ENCODE peak calls at places on chromosomes 12 and 14, in four cellular contexts. One of them, this sample, is unnamed.

GRCh38 chr14:105470812-105471771 is 3.5 kb upstream of the CRIP2 start:
- DNase-seq in psoas muscle: no peak
- DNase-seq in H9: peak; percentile 71
- DNase-seq in activated B cell treated with CpG ODN at 0.5 μM for 24 hours: no peak
- DNase-seq in this sample: no peak

GRCh38 chr12:117151195-117152031 is 38.9 kb downstream of the FBXO21 start:
- DNase-seq in H9: peak; percentile 92
- DNase-seq in activated B cell treated with CpG ODN at 0.5 μM for 24 hours: no peak
- DNase-seq in psoas muscle: peak; percentile 79
- DNase-seq in this sample: peak; percentile 55

GRCh38 chr12:30794020-30794419 is 39.3 kb upstream of the CAPRIN2 start:
- DNase-seq in H9: no peak
- DNase-seq in psoas muscle: no peak
- DNase-seq in activated B cell treated with CpG ODN at 0.5 μM for 24 hours: no peak
- DNase-seq in this sample: no peak

GRCh38 chr12:124457287-124458219 is 109.9 kb downstream of the NCOR2 start:
- DNase-seq in activated B cell treated with CpG ODN at 0.5 μM for 24 hours: peak; percentile 60
- DNase-seq in psoas muscle: peak; percentile 92
- DNase-seq in H9: no peak
- DNase-seq in this sample: no peak

GRCh38 chr12:115609356-115609755 is 668.1 kb downstream of the MED13L start:
- DNase-seq in psoas muscle: no peak
- DNase-seq in H9: no peak
- DNase-seq in activated B cell treated with CpG ODN at 0.5 μM for 24 hours: no peak
- DNase-seq in this sample: no peak

GRCh38 chr12:124786065-124786964 is 77.3 kb downstream of the SCARB1 start:
- DNase-seq in activated B cell treated with CpG ODN at 0.5 μM for 24 hours: no peak
- DNase-seq in psoas muscle: peak; percentile 81
- DNase-seq in H9: peak; percentile 90
- DNase-seq in this sample: peak; percentile 69

GRCh38 chr12:14948672-14949071 is 10.3 kb upstream of the ERP27 start:
- DNase-seq in activated B cell treated with CpG ODN at 0.5 μM for 24 hours: no peak
- DNase-seq in H9: no peak
- DNase-seq in psoas muscle: no peak
- DNase-seq in this sample: no peak

GRCh38 chr12:132103542-132104308 is 40.4 kb downstream of the DDX51 start:
- DNase-seq in psoas muscle: no peak
- DNase-seq in activated B cell treated with CpG ODN at 0.5 μM for 24 hours: no peak
- DNase-seq in H9: no peak
- DNase-seq in this sample: no peak

GRCh38 chr14:51401272-51401671 is 161.2 kb downstream of the TMX1 start:
- DNase-seq in activated B cell treated with CpG ODN at 0.5 μM for 24 hours: no peak
- DNase-seq in psoas muscle: no peak
- DNase-seq in H9: no peak
- DNase-seq in this sample: no peak

GRCh38 chr14:68820536-68820935 is 27.7 kb upstream of the ZFP36L1 start:
- DNase-seq in H9: no peak
- DNase-seq in activated B cell treated with CpG ODN at 0.5 μM for 24 hours: no peak
- DNase-seq in psoas muscle: no peak
- DNase-seq in this sample: no peak

GRCh38 chr14:29235991-29236390 is 469.4 kb downstream of the FOXG1 start:
- DNase-seq in psoas muscle: no peak
- DNase-seq in H9: no peak
- DNase-seq in activated B cell treated with CpG ODN at 0.5 μM for 24 hours: no peak
- DNase-seq in this sample: no peak

GRCh38 chr12:6697584-6698351 is 2.8 kb downstream of the PIANP start:
- DNase-seq in activated B cell treated with CpG ODN at 0.5 μM for 24 hours: no peak
- DNase-seq in psoas muscle: no peak
- DNase-seq in H9: peak; percentile 84
- DNase-seq in this sample: no peak

GRCh38 chr12:121577443-121578180 is 3.2 kb downstream of the KDM2B start:
- DNase-seq in psoas muscle: no peak
- DNase-seq in activated B cell treated with CpG ODN at 0.5 μM for 24 hours: no peak
- DNase-seq in H9: peak; percentile 67
- DNase-seq in this sample: no peak

GRCh38 chr12:56983386-56983785 is 23.0 kb downstream of the ZBTB39 start:
- DNase-seq in H9: no peak
- DNase-seq in activated B cell treated with CpG ODN at 0.5 μM for 24 hours: no peak
- DNase-seq in psoas muscle: no peak
- DNase-seq in this sample: no peak

GRCh38 chr14:96117997-96118790 is 79.0 kb downstream of the C14orf132 start:
- DNase-seq in H9: no peak
- DNase-seq in activated B cell treated with CpG ODN at 0.5 μM for 24 hours: no peak
- DNase-seq in psoas muscle: no peak
- DNase-seq in this sample: no peak

GRCh38 chr12:510071-510825 is 50.5 kb downstream of the B4GALNT3 start:
- DNase-seq in psoas muscle: no peak
- DNase-seq in activated B cell treated with CpG ODN at 0.5 μM for 24 hours: no peak
- DNase-seq in H9: peak; percentile 69
- DNase-seq in this sample: no peak

GRCh38 chr12:120640840-120641833 is 711 bp downstream of the CABP1 start:
- DNase-seq in activated B cell treated with CpG ODN at 0.5 μM for 24 hours: peak; percentile 52
- DNase-seq in psoas muscle: peak; percentile 74
- DNase-seq in H9: peak; percentile 92
- DNase-seq in this sample: peak; percentile 65

GRCh38 chr12:119725523-119725922 is 57.6 kb downstream of the PRKAB1 start:
- DNase-seq in H9: no peak
- DNase-seq in psoas muscle: no peak
- DNase-seq in activated B cell treated with CpG ODN at 0.5 μM for 24 hours: no peak
- DNase-seq in this sample: no peak

GRCh38 chr12:46445551-46446235 is 73.1 kb upstream of the SLC38A2 start:
- DNase-seq in psoas muscle: no peak
- DNase-seq in H9: no peak
- DNase-seq in activated B cell treated with CpG ODN at 0.5 μM for 24 hours: no peak
- DNase-seq in this sample: no peak

GRCh38 chr12:118061876-118062791 is 1.2 kb upstream of the WSB2 start:
- DNase-seq in psoas muscle: peak; percentile 53
- DNase-seq in H9: peak; percentile 80
- DNase-seq in activated B cell treated with CpG ODN at 0.5 μM for 24 hours: peak; percentile 20
- DNase-seq in this sample: no peak

GRCh38 chr12:18323159-18323558 is 61.8 kb downstream of the PIK3C2G start:
- DNase-seq in H9: no peak
- DNase-seq in psoas muscle: no peak
- DNase-seq in activated B cell treated with CpG ODN at 0.5 μM for 24 hours: no peak
- DNase-seq in this sample: no peak

GRCh38 chr14:67221248-67221981 is 19.8 kb upstream of the PALS1 start:
- DNase-seq in psoas muscle: no peak
- DNase-seq in activated B cell treated with CpG ODN at 0.5 μM for 24 hours: no peak
- DNase-seq in H9: no peak
- DNase-seq in this sample: no peak

GRCh38 chr12:49079796-49080195 is 10.0 kb upstream of the RHEBL1 start:
- DNase-seq in psoas muscle: no peak
- DNase-seq in H9: no peak
- DNase-seq in activated B cell treated with CpG ODN at 0.5 μM for 24 hours: no peak
- DNase-seq in this sample: no peak

GRCh38 chr14:61577506-61577931 is 117.8 kb upstream of the HIF1A start:
- DNase-seq in psoas muscle: no peak
- DNase-seq in H9: no peak
- DNase-seq in activated B cell treated with CpG ODN at 0.5 μM for 24 hours: no peak
- DNase-seq in this sample: no peak

GRCh38 chr14:21902561-21903199 is 229.1 kb upstream of the OR4E1 start:
- DNase-seq in activated B cell treated with CpG ODN at 0.5 μM for 24 hours: no peak
- DNase-seq in psoas muscle: no peak
- DNase-seq in H9: peak; percentile 38
- DNase-seq in this sample: no peak
- TF ChIP-seq CTCF in activated B cell treated with CpG ODN at 0.5 μM for 24 hours: no peak
- TF ChIP-seq CTCF in psoas muscle: no peak
- TF ChIP-seq CTCF in H9: peak; percentile 65
- TF ChIP-seq CTCF in this sample: peak; percentile 45

GRCh38 chr12:109347579-109347978 is at the start of gene MYO1H:
- DNase-seq in activated B cell treated with CpG ODN at 0.5 μM for 24 hours: no peak
- DNase-seq in psoas muscle: no peak
- DNase-seq in H9: no peak
- DNase-seq in this sample: no peak

GRCh38 chr12:109345428-109345827 is 2.3 kb upstream of the MYO1H start:
- DNase-seq in H9: no peak
- DNase-seq in activated B cell treated with CpG ODN at 0.5 μM for 24 hours: no peak
- DNase-seq in psoas muscle: no peak
- DNase-seq in this sample: no peak

DNA sequence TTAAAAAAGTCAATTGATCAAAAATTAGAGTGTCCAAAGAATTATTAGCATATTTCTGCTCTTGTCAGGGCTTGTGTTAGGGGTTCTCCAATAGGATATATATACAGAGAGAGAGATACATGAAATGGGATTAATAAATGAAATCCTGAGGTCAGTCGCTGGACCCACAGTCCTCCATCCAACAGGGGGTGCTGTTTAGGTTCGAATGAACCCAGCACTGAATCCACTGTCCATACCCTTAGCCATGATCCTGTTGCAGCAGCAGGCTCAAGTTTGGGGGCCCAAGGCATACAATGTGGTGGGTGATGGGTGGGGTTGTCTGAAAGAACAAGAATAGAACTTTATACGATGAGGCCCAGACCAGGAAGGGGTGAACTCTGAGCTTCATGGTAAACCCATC is 780 bp upstream of the MYO1H start:
- DNase-seq in psoas muscle: no peak
- DNase-seq in activated B cell treated with CpG ODN at 0.5 μM for 24 hours: no peak
- DNase-seq in H9: no peak
- DNase-seq in this sample: no peak
- TF ChIP-seq CTCF in psoas muscle: no peak
- TF ChIP-seq CTCF in activated B cell treated with CpG ODN at 0.5 μM for 24 hours: no peak
- TF ChIP-seq CTCF in H9: peak; percentile 59
- TF ChIP-seq CTCF in this sample: peak; percentile 13

GRCh38 chr12:20463920-20464524 is 95.7 kb downstream of the PDE3A start:
- DNase-seq in activated B cell treated with CpG ODN at 0.5 μM for 24 hours: no peak
- DNase-seq in H9: no peak
- DNase-seq in psoas muscle: no peak
- DNase-seq in this sample: no peak
- TF ChIP-seq CTCF in activated B cell treated with CpG ODN at 0.5 μM for 24 hours: no peak
- TF ChIP-seq CTCF in H9: peak; percentile 80
- TF ChIP-seq CTCF in psoas muscle: peak; percentile 54
- TF ChIP-seq CTCF in this sample: peak; percentile 91

GRCh38 chr12:113002155-113002554 is 23.8 kb downstream of the OAS2 start:
- DNase-seq in H9: peak; percentile 20
- DNase-seq in psoas muscle: no peak
- DNase-seq in activated B cell treated with CpG ODN at 0.5 μM for 24 hours: no peak
- DNase-seq in this sample: no peak
- TF ChIP-seq CTCF in H9: no peak
- TF ChIP-seq CTCF in psoas muscle: no peak
- TF ChIP-seq CTCF in activated B cell treated with CpG ODN at 0.5 μM for 24 hours: no peak
- TF ChIP-seq CTCF in this sample: peak; percentile 19

GRCh38 chr14:54192610-54193009 is 204.2 kb upstream of the CDKN3 start:
- DNase-seq in activated B cell treated with CpG ODN at 0.5 μM for 24 hours: no peak
- DNase-seq in psoas muscle: no peak
- DNase-seq in H9: no peak
- DNase-seq in this sample: no peak
- TF ChIP-seq CTCF in activated B cell treated with CpG ODN at 0.5 μM for 24 hours: no peak
- TF ChIP-seq CTCF in psoas muscle: no peak
- TF ChIP-seq CTCF in H9: peak; percentile 24
- TF ChIP-seq CTCF in this sample: no peak

GRCh38 chr14:97273540-97273939 is 476.4 kb downstream of the VRK1 start:
- DNase-seq in H9: no peak
- DNase-seq in activated B cell treated with CpG ODN at 0.5 μM for 24 hours: no peak
- DNase-seq in psoas muscle: no peak
- DNase-seq in this sample: no peak
- TF ChIP-seq CTCF in H9: peak; percentile 38
- TF ChIP-seq CTCF in activated B cell treated with CpG ODN at 0.5 μM for 24 hours: no peak
- TF ChIP-seq CTCF in psoas muscle: no peak
- TF ChIP-seq CTCF in this sample: peak; percentile 27

GRCh38 chr12:71754461-71755145 is at the start of gene RAB21:
- DNase-seq in activated B cell treated with CpG ODN at 0.5 μM for 24 hours: peak; percentile 95
- DNase-seq in H9: peak; percentile 100
- DNase-seq in psoas muscle: peak; percentile 99
- DNase-seq in this sample: peak; percentile 95
- TF ChIP-seq CTCF in activated B cell treated with CpG ODN at 0.5 μM for 24 hours: no peak
- TF ChIP-seq CTCF in H9: no peak
- TF ChIP-seq CTCF in psoas muscle: peak; percentile 36
- TF ChIP-seq CTCF in this sample: peak; percentile 36

This sample was measured in progenitor cell of endocrine pancreas.